ENCODE peak calls at places on chromosomes 2 and 18, in ten cellular contexts. One of them, this sample, is unnamed.
A peak's percentile ranks its signal among the peaks of the same experiment; 100 is the strongest.

GRCh38 chr2:59096952-59097351 is 855.8 kb upstream of the FANCL start:
- DNase-seq in foreskin fibroblast: no peak
- DNase-seq in AG04450: no peak
- DNase-seq in endothelial cell of umbilical vein: no peak
- DNase-seq in psoas muscle: no peak
- DNase-seq in endodermal cell: no peak
- DNase-seq in esophagus squamous epithelium: no peak
- DNase-seq in AG09309: no peak
- DNase-seq in pancreas: no peak
- DNase-seq in thyroid gland: no peak
- DNase-seq in this sample: no peak

GRCh38 chr2:181395871-181396574 is 61.2 kb upstream of the ITGA4 start:
- DNase-seq in foreskin fibroblast: no peak
- DNase-seq in AG04450: no peak
- DNase-seq in endothelial cell of umbilical vein: no peak
- DNase-seq in psoas muscle: no peak
- DNase-seq in endodermal cell: no peak
- DNase-seq in esophagus squamous epithelium: no peak
- DNase-seq in AG09309: no peak
- DNase-seq in pancreas: no peak
- DNase-seq in thyroid gland: no peak
- DNase-seq in this sample: no peak

GRCh38 chr18:77765468-77765867 is 515.8 kb downstream of the GALR1 start:
- DNase-seq in foreskin fibroblast: no peak
- DNase-seq in AG04450: no peak
- DNase-seq in endothelial cell of umbilical vein: no peak
- DNase-seq in psoas muscle: no peak
- DNase-seq in endodermal cell: peak; percentile 85
- DNase-seq in esophagus squamous epithelium: no peak
- DNase-seq in AG09309: no peak
- DNase-seq in pancreas: no peak
- DNase-seq in thyroid gland: peak; percentile 7
- DNase-seq in this sample: peak; percentile 60

GRCh38 chr2:212337486-212338343 is 200.9 kb downstream of the ERBB4 start:
- DNase-seq in foreskin fibroblast: no peak
- DNase-seq in AG04450: no peak
- DNase-seq in endothelial cell of umbilical vein: no peak
- DNase-seq in psoas muscle: no peak
- DNase-seq in endodermal cell: no peak
- DNase-seq in esophagus squamous epithelium: no peak
- DNase-seq in AG09309: no peak
- DNase-seq in pancreas: no peak
- DNase-seq in thyroid gland: no peak
- DNase-seq in this sample: no peak

GRCh38 chr2:3780477-3781402 is 77.4 kb downstream of the DCDC2C start:
- DNase-seq in foreskin fibroblast: no peak
- DNase-seq in AG04450: no peak
- DNase-seq in endothelial cell of umbilical vein: peak; percentile 51
- DNase-seq in psoas muscle: peak; percentile 35
- DNase-seq in endodermal cell: peak; percentile 88
- DNase-seq in esophagus squamous epithelium: no peak
- DNase-seq in AG09309: no peak
- DNase-seq in pancreas: peak; percentile 56
- DNase-seq in thyroid gland: peak; percentile 75
- DNase-seq in this sample: peak; percentile 77

GRCh38 chr2:203681978-203682377 is 24.5 kb upstream of the CD28 start:
- DNase-seq in foreskin fibroblast: no peak
- DNase-seq in AG04450: no peak
- DNase-seq in endothelial cell of umbilical vein: no peak
- DNase-seq in psoas muscle: peak; percentile 24
- DNase-seq in endodermal cell: no peak
- DNase-seq in esophagus squamous epithelium: no peak
- DNase-seq in AG09309: no peak
- DNase-seq in pancreas: no peak
- DNase-seq in thyroid gland: no peak
- DNase-seq in this sample: no peak

GRCh38 chr2:26805241-26805676 is 19.4 kb downstream of the CENPA start:
- DNase-seq in foreskin fibroblast: peak; percentile 83
- DNase-seq in AG04450: peak; percentile 26
- DNase-seq in endothelial cell of umbilical vein: no peak
- DNase-seq in psoas muscle: no peak
- DNase-seq in endodermal cell: no peak
- DNase-seq in esophagus squamous epithelium: no peak
- DNase-seq in AG09309: peak; percentile 63
- DNase-seq in pancreas: no peak
- DNase-seq in thyroid gland: no peak
- DNase-seq in this sample: no peak

GRCh38 chr2:174939046-174939445 is 66.1 kb downstream of the CHN1 start:
- DNase-seq in foreskin fibroblast: peak; percentile 35
- DNase-seq in AG04450: no peak
- DNase-seq in endothelial cell of umbilical vein: no peak
- DNase-seq in psoas muscle: no peak
- DNase-seq in endodermal cell: no peak
- DNase-seq in esophagus squamous epithelium: no peak
- DNase-seq in AG09309: no peak
- DNase-seq in pancreas: no peak
- DNase-seq in thyroid gland: no peak
- DNase-seq in this sample: no peak

GRCh38 chr18:46182633-46183401 is 78.6 kb downstream of the HAUS1 start:
- DNase-seq in foreskin fibroblast: no peak
- DNase-seq in AG04450: no peak
- DNase-seq in endothelial cell of umbilical vein: no peak
- DNase-seq in psoas muscle: no peak
- DNase-seq in endodermal cell: no peak
- DNase-seq in esophagus squamous epithelium: no peak
- DNase-seq in AG09309: no peak
- DNase-seq in pancreas: no peak
- DNase-seq in thyroid gland: no peak
- DNase-seq in this sample: no peak

GRCh38 chr2:32446362-32446761 is 89.5 kb downstream of the BIRC6 start:
- DNase-seq in foreskin fibroblast: no peak
- DNase-seq in AG04450: no peak
- DNase-seq in endothelial cell of umbilical vein: no peak
- DNase-seq in psoas muscle: no peak
- DNase-seq in endodermal cell: no peak
- DNase-seq in esophagus squamous epithelium: no peak
- DNase-seq in AG09309: no peak
- DNase-seq in pancreas: no peak
- DNase-seq in thyroid gland: no peak
- DNase-seq in this sample: no peak

GRCh38 chr2:209876211-209876610 is 104.6 kb downstream of the UNC80 start:
- DNase-seq in foreskin fibroblast: no peak
- DNase-seq in AG04450: no peak
- DNase-seq in endothelial cell of umbilical vein: no peak
- DNase-seq in psoas muscle: no peak
- DNase-seq in endodermal cell: no peak
- DNase-seq in esophagus squamous epithelium: no peak
- DNase-seq in AG09309: no peak
- DNase-seq in pancreas: no peak
- DNase-seq in thyroid gland: no peak
- DNase-seq in this sample: no peak

GRCh38 chr2:218230882-218231281 is 13.9 kb downstream of the ARPC2 start:
- DNase-seq in foreskin fibroblast: no peak
- DNase-seq in AG04450: no peak
- DNase-seq in endothelial cell of umbilical vein: no peak
- DNase-seq in psoas muscle: no peak
- DNase-seq in endodermal cell: no peak
- DNase-seq in esophagus squamous epithelium: no peak
- DNase-seq in AG09309: no peak
- DNase-seq in pancreas: no peak
- DNase-seq in thyroid gland: no peak
- DNase-seq in this sample: no peak

GRCh38 chr2:50948691-50949090 is 83.2 kb downstream of the NRXN1 start:
- DNase-seq in foreskin fibroblast: no peak
- DNase-seq in AG04450: no peak
- DNase-seq in endothelial cell of umbilical vein: peak; percentile 28
- DNase-seq in psoas muscle: no peak
- DNase-seq in endodermal cell: no peak
- DNase-seq in esophagus squamous epithelium: no peak
- DNase-seq in AG09309: no peak
- DNase-seq in pancreas: no peak
- DNase-seq in thyroid gland: no peak
- DNase-seq in this sample: no peak

GRCh38 chr18:29651121-29651675 is 1391.3 kb downstream of the DSC3 start:
- DNase-seq in foreskin fibroblast: peak; percentile 1
- DNase-seq in AG04450: no peak
- DNase-seq in endothelial cell of umbilical vein: no peak
- DNase-seq in psoas muscle: no peak
- DNase-seq in endodermal cell: no peak
- DNase-seq in esophagus squamous epithelium: no peak
- DNase-seq in AG09309: peak; percentile 38
- DNase-seq in pancreas: no peak
- DNase-seq in thyroid gland: no peak
- DNase-seq in this sample: no peak

GRCh38 chr2:18762667-18763066 is 173.3 kb upstream of the NT5C1B start:
- DNase-seq in foreskin fibroblast: no peak
- DNase-seq in AG04450: no peak
- DNase-seq in endothelial cell of umbilical vein: no peak
- DNase-seq in psoas muscle: no peak
- DNase-seq in endodermal cell: no peak
- DNase-seq in esophagus squamous epithelium: no peak
- DNase-seq in AG09309: no peak
- DNase-seq in pancreas: no peak
- DNase-seq in thyroid gland: no peak
- DNase-seq in this sample: no peak

GRCh38 chr2:232321156-232321816 is 57.3 kb upstream of the ALPP start:
- DNase-seq in foreskin fibroblast: no peak
- DNase-seq in AG04450: no peak
- DNase-seq in endothelial cell of umbilical vein: no peak
- DNase-seq in psoas muscle: no peak
- DNase-seq in endodermal cell: peak; percentile 82
- DNase-seq in esophagus squamous epithelium: no peak
- DNase-seq in AG09309: no peak
- DNase-seq in pancreas: no peak
- DNase-seq in thyroid gland: no peak
- DNase-seq in this sample: no peak

DNA sequence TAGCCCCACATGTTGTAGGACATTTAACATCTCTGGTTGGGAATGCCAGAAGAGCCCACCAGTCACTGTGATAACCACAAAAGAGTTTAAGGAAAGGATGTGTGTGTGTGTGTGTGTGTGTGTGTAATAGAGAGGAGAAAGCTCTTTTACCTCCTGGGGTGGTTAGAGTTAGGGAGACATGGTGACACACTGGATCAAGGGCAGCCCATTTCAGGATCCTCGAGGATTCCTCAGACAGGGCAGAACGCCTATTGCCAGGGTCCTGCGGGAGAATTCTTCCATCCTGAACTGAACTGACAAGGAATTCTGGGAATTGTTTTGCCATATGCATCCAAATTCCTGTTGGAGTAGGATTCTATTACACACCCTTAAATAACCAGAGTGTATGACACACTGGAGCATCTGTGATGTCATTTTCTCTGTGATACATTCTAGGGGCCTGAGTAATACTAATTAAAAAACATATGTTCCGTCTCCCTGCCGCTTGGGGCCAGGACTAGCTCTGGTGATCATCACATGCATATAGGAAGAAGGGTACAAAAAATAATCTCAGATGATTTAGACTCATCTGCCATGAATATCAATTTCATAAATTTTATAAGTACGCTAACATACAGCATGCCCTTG is 156.4 kb upstream of the MMADHC start:
- DNase-seq in foreskin fibroblast: peak; percentile 94
- DNase-seq in AG04450: peak; percentile 85
- DNase-seq in endothelial cell of umbilical vein: no peak
- DNase-seq in psoas muscle: no peak
- DNase-seq in endodermal cell: no peak
- DNase-seq in esophagus squamous epithelium: no peak
- DNase-seq in AG09309: peak; percentile 84
- DNase-seq in pancreas: no peak
- DNase-seq in thyroid gland: no peak
- DNase-seq in this sample: no peak
- TF ChIP-seq CTCF in foreskin fibroblast: no peak
- TF ChIP-seq CTCF in AG04450: peak; percentile 32
- TF ChIP-seq CTCF in endothelial cell of umbilical vein: no peak
- TF ChIP-seq CTCF in psoas muscle: no peak
- TF ChIP-seq CTCF in endodermal cell: no peak
- TF ChIP-seq CTCF in esophagus squamous epithelium: no peak
- TF ChIP-seq CTCF in AG09309: peak; percentile 15
- TF ChIP-seq CTCF in pancreas: no peak
- TF ChIP-seq CTCF in thyroid gland: no peak
- TF ChIP-seq CTCF in this sample: no peak

GRCh38 chr2:65634304-65634703 is 201.9 kb upstream of the SPRED2 start:
- DNase-seq in foreskin fibroblast: no peak
- DNase-seq in AG04450: no peak
- DNase-seq in endothelial cell of umbilical vein: no peak
- DNase-seq in psoas muscle: no peak
- DNase-seq in endodermal cell: no peak
- DNase-seq in esophagus squamous epithelium: no peak
- DNase-seq in AG09309: no peak
- DNase-seq in pancreas: no peak
- DNase-seq in thyroid gland: no peak
- DNase-seq in this sample: no peak
- H3K4me3 ChIP-seq in foreskin fibroblast: no peak overlapping the region
- H3K4me3 ChIP-seq in AG04450: no peak overlapping the region
- H3K4me3 ChIP-seq in endothelial cell of umbilical vein: no peak overlapping the region
- H3K4me3 ChIP-seq in psoas muscle: no peak overlapping the region
- H3K4me3 ChIP-seq in endodermal cell: no peak overlapping the region
- H3K4me3 ChIP-seq in esophagus squamous epithelium: no peak overlapping the region
- H3K4me3 ChIP-seq in AG09309: no peak overlapping the region
- H3K4me3 ChIP-seq in pancreas: no peak overlapping the region
- H3K4me3 ChIP-seq in thyroid gland: no peak overlapping the region
- H3K4me3 ChIP-seq in this sample: no peak overlapping the region

DNA sequence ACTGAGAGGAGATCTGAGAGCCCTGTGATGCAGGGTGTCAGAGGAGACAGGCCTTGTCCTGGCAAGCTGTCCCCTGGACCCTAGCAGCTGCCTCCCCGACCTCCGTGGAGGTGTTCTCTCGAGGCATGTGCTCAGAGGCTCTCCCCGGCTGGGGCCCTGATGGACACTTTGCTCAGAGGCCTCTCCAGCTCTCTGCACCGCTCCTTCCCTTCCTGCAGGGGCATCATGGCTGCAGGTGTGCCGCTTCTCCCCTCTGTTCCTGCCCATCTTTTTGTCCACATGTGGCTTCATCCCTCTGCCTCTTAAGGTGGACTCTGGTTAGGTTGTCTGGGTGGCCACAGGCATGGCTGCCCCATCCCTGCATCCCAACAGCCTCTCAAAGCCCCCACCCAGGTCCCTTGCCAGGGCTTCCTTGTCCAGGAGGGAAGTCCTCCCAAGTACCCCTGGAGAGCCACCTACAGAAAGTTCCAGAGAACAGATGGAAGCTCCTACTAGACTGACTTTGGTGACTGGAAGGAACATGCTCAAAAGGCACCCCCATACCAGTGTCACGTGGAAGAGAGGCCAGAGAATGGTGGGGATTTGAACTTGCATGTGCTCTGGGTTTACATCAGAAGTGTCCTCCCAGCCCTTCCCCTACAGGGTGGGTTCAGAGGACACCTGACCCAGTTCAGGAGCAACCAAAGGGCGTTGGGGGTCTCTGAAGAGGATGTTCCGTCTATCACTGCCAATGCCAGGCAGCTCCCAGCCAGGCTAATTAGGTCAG is 120.4 kb downstream of the KLHL29 start:
- DNase-seq in foreskin fibroblast: no peak
- DNase-seq in AG04450: no peak
- DNase-seq in endothelial cell of umbilical vein: no peak
- DNase-seq in psoas muscle: no peak
- DNase-seq in endodermal cell: no peak
- DNase-seq in esophagus squamous epithelium: no peak
- DNase-seq in AG09309: no peak
- DNase-seq in pancreas: no peak
- DNase-seq in thyroid gland: no peak
- DNase-seq in this sample: no peak
- TF ChIP-seq CTCF in foreskin fibroblast: no peak
- TF ChIP-seq CTCF in AG04450: peak; percentile 8
- TF ChIP-seq CTCF in endothelial cell of umbilical vein: peak; percentile 7
- TF ChIP-seq CTCF in psoas muscle: no peak
- TF ChIP-seq CTCF in endodermal cell: peak; percentile 68
- TF ChIP-seq CTCF in esophagus squamous epithelium: no peak
- TF ChIP-seq CTCF in AG09309: no peak
- TF ChIP-seq CTCF in pancreas: no peak
- TF ChIP-seq CTCF in thyroid gland: no peak
- TF ChIP-seq CTCF in this sample: no peak

GRCh38 chr2:206250041-206250897 is 24.2 kb upstream of the ZDBF2 start:
- DNase-seq in foreskin fibroblast: no peak
- DNase-seq in AG04450: no peak
- DNase-seq in endothelial cell of umbilical vein: peak; percentile 33
- DNase-seq in psoas muscle: no peak
- DNase-seq in endodermal cell: peak; percentile 78
- DNase-seq in esophagus squamous epithelium: no peak
- DNase-seq in AG09309: no peak
- DNase-seq in pancreas: no peak
- DNase-seq in thyroid gland: no peak
- DNase-seq in this sample: peak; percentile 57
- H3K4me3 ChIP-seq in foreskin fibroblast: peak overlapping the region; percentile 60
- H3K4me3 ChIP-seq in AG04450: peak overlapping the region; percentile 43
- H3K4me3 ChIP-seq in endothelial cell of umbilical vein: peak overlapping the region; percentile 60
- H3K4me3 ChIP-seq in psoas muscle: peak overlapping the region; percentile 58
- H3K4me3 ChIP-seq in endodermal cell: no peak overlapping the region
- H3K4me3 ChIP-seq in esophagus squamous epithelium: no peak overlapping the region
- H3K4me3 ChIP-seq in AG09309: no peak overlapping the region
- H3K4me3 ChIP-seq in pancreas: no peak overlapping the region
- H3K4me3 ChIP-seq in thyroid gland: no peak overlapping the region
- H3K4me3 ChIP-seq in this sample: peak overlapping the region; percentile 40